ENCODE peak calls at places on chromosomes 16 and 17, in eight cellular contexts. One of them, this sample, is unnamed.

GRCh38 chr16:89135166-89135565 is 36.4 kb upstream of the CDH15 start:
- DNase-seq in GM12878: no peak
- DNase-seq in A549: no peak
- DNase-seq in esophagus muscularis mucosa: no peak
- DNase-seq in sigmoid colon: no peak
- DNase-seq in HepG2: no peak
- DNase-seq in SK-N-SH: no peak
- DNase-seq in transverse colon: no peak
- DNase-seq in this sample: peak

GRCh38 chr16:84726670-84727467 is 27.1 kb downstream of the USP10 start:
- DNase-seq in GM12878: peak
- DNase-seq in A549: no peak
- DNase-seq in esophagus muscularis mucosa: no peak
- DNase-seq in sigmoid colon: peak
- DNase-seq in HepG2: peak
- DNase-seq in SK-N-SH: no peak
- DNase-seq in transverse colon: peak
- DNase-seq in this sample: no peak

GRCh38 chr17:17739388-17740066 is 58.3 kb downstream of the RAI1 start:
- DNase-seq in GM12878: no peak
- DNase-seq in A549: peak
- DNase-seq in esophagus muscularis mucosa: no peak
- DNase-seq in sigmoid colon: peak
- DNase-seq in HepG2: no peak
- DNase-seq in SK-N-SH: peak
- DNase-seq in transverse colon: peak
- DNase-seq in this sample: peak

GRCh38 chr17:77227461-77228223 is 86.9 kb downstream of the SEC14L1 start:
- DNase-seq in GM12878: no peak
- DNase-seq in A549: no peak
- DNase-seq in esophagus muscularis mucosa: no peak
- DNase-seq in sigmoid colon: no peak
- DNase-seq in HepG2: no peak
- DNase-seq in SK-N-SH: no peak
- DNase-seq in transverse colon: no peak
- DNase-seq in this sample: no peak

GRCh38 chr16:29992371-29992967 is 2.9 kb downstream of the HIRIP3 start:
- DNase-seq in GM12878: no peak
- DNase-seq in A549: no peak
- DNase-seq in esophagus muscularis mucosa: no peak
- DNase-seq in sigmoid colon: no peak
- DNase-seq in HepG2: no peak
- DNase-seq in SK-N-SH: no peak
- DNase-seq in transverse colon: no peak
- DNase-seq in this sample: peak

GRCh38 chr17:45310380-45311324 is 6.2 kb downstream of the MAP3K14 start:
- DNase-seq in GM12878: no peak
- DNase-seq in A549: no peak
- DNase-seq in esophagus muscularis mucosa: no peak
- DNase-seq in sigmoid colon: no peak
- DNase-seq in HepG2: no peak
- DNase-seq in SK-N-SH: no peak
- DNase-seq in transverse colon: peak
- DNase-seq in this sample: no peak

GRCh38 chr16:56267888-56268287 is 76.6 kb downstream of the GNAO1 start:
- DNase-seq in GM12878: no peak
- DNase-seq in A549: no peak
- DNase-seq in esophagus muscularis mucosa: no peak
- DNase-seq in sigmoid colon: no peak
- DNase-seq in HepG2: no peak
- DNase-seq in SK-N-SH: no peak
- DNase-seq in transverse colon: no peak
- DNase-seq in this sample: no peak

GRCh38 chr17:44556114-44556853 is 1.0 kb upstream of the FZD2 start:
- DNase-seq in GM12878: peak
- DNase-seq in A549: peak
- DNase-seq in esophagus muscularis mucosa: no peak
- DNase-seq in sigmoid colon: peak
- DNase-seq in HepG2: peak
- DNase-seq in SK-N-SH: peak
- DNase-seq in transverse colon: peak
- DNase-seq in this sample: peak

GRCh38 chr17:37220609-37220953 is 155.2 kb upstream of the C17orf78 start:
- DNase-seq in GM12878: no peak
- DNase-seq in A549: no peak
- DNase-seq in esophagus muscularis mucosa: no peak
- DNase-seq in sigmoid colon: no peak
- DNase-seq in HepG2: no peak
- DNase-seq in SK-N-SH: peak
- DNase-seq in transverse colon: peak
- DNase-seq in this sample: no peak

GRCh38 chr17:54992797-54993639 is 24.5 kb downstream of the STXBP4 start:
- DNase-seq in GM12878: no peak
- DNase-seq in A549: peak
- DNase-seq in esophagus muscularis mucosa: no peak
- DNase-seq in sigmoid colon: no peak
- DNase-seq in HepG2: peak
- DNase-seq in SK-N-SH: peak
- DNase-seq in transverse colon: no peak
- DNase-seq in this sample: no peak

DNA sequence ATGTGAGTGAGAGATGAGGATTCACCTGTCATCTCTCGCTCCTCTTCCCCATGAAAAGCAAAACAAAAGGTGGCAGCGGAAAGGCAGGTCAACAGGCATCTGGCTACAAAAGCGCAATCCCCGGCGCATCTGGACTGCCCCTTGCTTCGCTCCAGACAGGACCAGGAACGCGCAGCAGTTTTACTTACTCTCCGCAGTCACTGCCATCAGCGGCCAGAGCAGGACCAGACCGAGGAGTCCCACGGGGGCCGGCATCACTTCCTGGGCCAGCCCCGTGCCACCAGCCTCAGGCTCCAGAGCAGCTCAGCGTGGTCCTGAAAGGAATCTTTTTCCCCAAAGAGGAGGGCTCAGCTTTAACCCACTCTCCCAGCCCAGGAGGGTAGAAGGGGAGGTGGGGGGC is 59.8 kb downstream of the LITAF start:
- DNase-seq in GM12878: no peak
- DNase-seq in A549: no peak
- DNase-seq in esophagus muscularis mucosa: no peak
- DNase-seq in sigmoid colon: no peak
- DNase-seq in HepG2: no peak
- DNase-seq in SK-N-SH: peak
- DNase-seq in transverse colon: no peak
- DNase-seq in this sample: no peak
- TF ChIP-seq EP300 in GM12878: no peak
- TF ChIP-seq EP300 in A549: no peak
- TF ChIP-seq EP300 in esophagus muscularis mucosa: no peak
- TF ChIP-seq EP300 in sigmoid colon: no peak
- TF ChIP-seq EP300 in HepG2: no peak
- TF ChIP-seq EP300 in SK-N-SH: no peak
- TF ChIP-seq EP300 in transverse colon: no peak
- TF ChIP-seq EP300 in this sample: no peak

GRCh38 chr16:50653633-50654524 is 27.2 kb downstream of the SNX20 start:
- DNase-seq in GM12878: no peak
- DNase-seq in A549: no peak
- DNase-seq in esophagus muscularis mucosa: no peak
- DNase-seq in sigmoid colon: no peak
- DNase-seq in HepG2: no peak
- DNase-seq in SK-N-SH: no peak
- DNase-seq in transverse colon: no peak
- DNase-seq in this sample: no peak
- TF ChIP-seq EP300 in GM12878: no peak
- TF ChIP-seq EP300 in A549: no peak
- TF ChIP-seq EP300 in esophagus muscularis mucosa: no peak
- TF ChIP-seq EP300 in sigmoid colon: no peak
- TF ChIP-seq EP300 in HepG2: no peak
- TF ChIP-seq EP300 in SK-N-SH: no peak
- TF ChIP-seq EP300 in transverse colon: no peak
- TF ChIP-seq EP300 in this sample: no peak

GRCh38 chr17:39096435-39097158 is 54.8 kb downstream of the PLXDC1 start:
- DNase-seq in GM12878: no peak
- DNase-seq in A549: no peak
- DNase-seq in esophagus muscularis mucosa: no peak
- DNase-seq in sigmoid colon: no peak
- DNase-seq in HepG2: no peak
- DNase-seq in SK-N-SH: no peak
- DNase-seq in transverse colon: peak
- DNase-seq in this sample: peak

GRCh38 chr17:39092672-39093250 is 58.7 kb downstream of the PLXDC1 start:
- DNase-seq in GM12878: no peak
- DNase-seq in A549: no peak
- DNase-seq in esophagus muscularis mucosa: no peak
- DNase-seq in sigmoid colon: no peak
- DNase-seq in HepG2: no peak
- DNase-seq in SK-N-SH: no peak
- DNase-seq in transverse colon: no peak
- DNase-seq in this sample: no peak

GRCh38 chr17:39095309-39095686 is 56.1 kb downstream of the PLXDC1 start:
- DNase-seq in GM12878: no peak
- DNase-seq in A549: no peak
- DNase-seq in esophagus muscularis mucosa: no peak
- DNase-seq in sigmoid colon: no peak
- DNase-seq in HepG2: no peak
- DNase-seq in SK-N-SH: no peak
- DNase-seq in transverse colon: no peak
- DNase-seq in this sample: no peak

GRCh38 chr17:39097159-39097519 is 54.3 kb downstream of the PLXDC1 start:
- DNase-seq in GM12878: no peak
- DNase-seq in A549: no peak
- DNase-seq in esophagus muscularis mucosa: no peak
- DNase-seq in sigmoid colon: no peak
- DNase-seq in HepG2: no peak
- DNase-seq in SK-N-SH: no peak
- DNase-seq in transverse colon: no peak
- DNase-seq in this sample: no peak

DNA sequence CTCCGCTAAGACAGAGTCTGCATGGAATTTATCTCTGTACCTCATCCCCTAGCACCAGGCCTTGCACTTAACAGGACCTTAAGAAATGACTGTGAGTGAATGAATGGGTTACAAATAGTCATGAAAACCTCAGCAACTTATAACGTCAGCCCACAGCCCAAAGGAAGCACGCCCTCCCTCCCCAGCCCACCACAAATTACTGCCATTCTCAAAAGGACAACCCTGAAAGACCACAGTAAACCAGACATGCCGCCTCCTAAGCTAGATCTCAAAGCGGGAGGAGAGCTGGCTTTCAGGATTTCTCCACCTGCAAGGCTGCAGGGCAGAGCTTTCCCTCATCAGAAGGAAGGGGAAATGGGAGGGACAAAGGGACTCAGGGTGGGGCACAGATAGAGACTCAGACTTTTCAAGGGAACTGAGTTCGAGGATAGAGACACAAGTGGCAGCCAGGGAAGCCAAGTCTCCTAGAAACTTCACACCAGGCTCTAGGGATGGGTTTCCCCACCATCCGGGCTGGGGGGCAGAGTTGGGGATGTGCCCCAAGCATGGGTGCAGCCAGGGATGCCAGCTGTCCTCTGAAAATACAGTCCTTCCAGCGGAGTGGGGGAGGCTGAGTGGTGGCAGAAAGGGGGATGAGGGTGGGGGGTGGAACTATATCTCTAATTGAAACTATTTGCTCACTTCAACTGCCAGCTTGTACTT is 56.7 kb downstream of the PLXDC1 start:
- DNase-seq in GM12878: no peak
- DNase-seq in A549: no peak
- DNase-seq in esophagus muscularis mucosa: no peak
- DNase-seq in sigmoid colon: no peak
- DNase-seq in HepG2: no peak
- DNase-seq in SK-N-SH: no peak
- DNase-seq in transverse colon: peak
- DNase-seq in this sample: no peak
- TF ChIP-seq EP300 in GM12878: no peak
- TF ChIP-seq EP300 in A549: no peak
- TF ChIP-seq EP300 in esophagus muscularis mucosa: no peak
- TF ChIP-seq EP300 in sigmoid colon: no peak
- TF ChIP-seq EP300 in HepG2: no peak
- TF ChIP-seq EP300 in SK-N-SH: no peak
- TF ChIP-seq EP300 in transverse colon: no peak
- TF ChIP-seq EP300 in this sample: no peak

GRCh38 chr16:82002831-82003230 is 8.4 kb downstream of the SDR42E1 start:
- DNase-seq in GM12878: no peak
- DNase-seq in A549: no peak
- DNase-seq in esophagus muscularis mucosa: no peak
- DNase-seq in sigmoid colon: no peak
- DNase-seq in HepG2: no peak
- DNase-seq in SK-N-SH: no peak
- DNase-seq in transverse colon: no peak
- DNase-seq in this sample: no peak

GRCh38 chr16:81997738-81998137 is 13.5 kb downstream of the SDR42E1 start:
- DNase-seq in GM12878: no peak
- DNase-seq in A549: peak
- DNase-seq in esophagus muscularis mucosa: no peak
- DNase-seq in sigmoid colon: no peak
- DNase-seq in HepG2: peak
- DNase-seq in SK-N-SH: no peak
- DNase-seq in transverse colon: no peak
- DNase-seq in this sample: no peak

GRCh38 chr16:81994485-81994884 is 16.8 kb downstream of the SDR42E1 start:
- DNase-seq in GM12878: no peak
- DNase-seq in A549: peak
- DNase-seq in esophagus muscularis mucosa: no peak
- DNase-seq in sigmoid colon: no peak
- DNase-seq in HepG2: no peak
- DNase-seq in SK-N-SH: no peak
- DNase-seq in transverse colon: no peak
- DNase-seq in this sample: no peak

GRCh38 chr16:81995651-81996050 is 15.6 kb downstream of the SDR42E1 start:
- DNase-seq in GM12878: no peak
- DNase-seq in A549: no peak
- DNase-seq in esophagus muscularis mucosa: no peak
- DNase-seq in sigmoid colon: no peak
- DNase-seq in HepG2: no peak
- DNase-seq in SK-N-SH: no peak
- DNase-seq in transverse colon: no peak
- DNase-seq in this sample: no peak

DNA sequence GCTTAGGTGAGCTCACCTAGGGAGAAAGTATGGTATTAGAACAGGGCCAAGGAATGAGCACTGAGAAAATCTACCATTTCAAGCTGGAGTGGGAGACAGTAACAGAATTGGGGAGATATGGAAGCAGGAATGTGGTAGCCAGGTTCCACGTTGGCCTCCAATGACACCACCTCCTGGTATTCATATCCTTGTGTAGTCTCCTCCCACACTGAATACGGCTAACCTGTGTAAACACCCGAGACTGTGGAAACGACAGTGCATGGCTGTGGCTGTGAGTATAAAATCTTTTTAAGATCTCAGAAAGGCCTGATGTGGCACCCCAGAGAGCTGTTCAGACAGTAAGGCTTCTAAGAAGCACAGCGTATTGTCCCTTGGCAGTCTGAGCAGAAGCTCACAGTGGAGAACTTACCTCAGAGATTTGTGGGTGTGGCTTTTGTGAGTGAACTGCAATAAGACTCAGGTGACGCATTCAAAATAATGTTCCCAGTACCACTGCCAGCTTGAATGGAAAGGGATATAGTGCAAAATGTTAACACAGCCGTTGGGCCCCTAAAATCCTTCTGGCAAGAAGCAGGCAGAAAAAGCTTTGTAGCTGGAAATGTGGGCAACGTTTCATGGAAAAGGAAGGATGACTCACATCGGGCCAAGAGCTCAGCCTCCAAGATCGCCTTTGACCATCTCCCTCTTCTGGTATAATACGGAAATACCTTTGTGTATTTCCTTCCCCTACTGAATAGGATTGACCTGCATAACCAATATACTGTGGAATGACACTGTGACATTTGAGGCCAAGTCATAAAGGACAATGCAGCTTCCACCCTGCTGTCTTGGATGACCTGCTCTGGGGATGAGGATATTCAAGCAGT is 14.4 kb downstream of the SDR42E1 start:
- DNase-seq in GM12878: no peak
- DNase-seq in A549: peak
- DNase-seq in esophagus muscularis mucosa: no peak
- DNase-seq in sigmoid colon: no peak
- DNase-seq in HepG2: peak
- DNase-seq in SK-N-SH: no peak
- DNase-seq in transverse colon: no peak
- DNase-seq in this sample: no peak
- TF ChIP-seq EP300 in GM12878: no peak
- TF ChIP-seq EP300 in A549: no peak
- TF ChIP-seq EP300 in esophagus muscularis mucosa: no peak
- TF ChIP-seq EP300 in sigmoid colon: no peak
- TF ChIP-seq EP300 in HepG2: no peak
- TF ChIP-seq EP300 in SK-N-SH: no peak
- TF ChIP-seq EP300 in transverse colon: no peak
- TF ChIP-seq EP300 in this sample: no peak

This sample was measured in ovary.